ENCODE peak calls at places on chromosomes 1 and 21, in eight cellular contexts. G is neural crest cell, T is GM23338, C is spleen, F is HFF-Myc, P is transverse colon, N is tibial artery, D is OCI-LY7. A is an unnamed sample.

GRCh38 chr1:119744598-119744942 is 24.1 kb downstream of the HMGCS2 start:
- DNase-seq in D (no peak), C (no peak), N (no peak), G (no peak), P (no peak), T (no peak), F (no peak), A (no peak)

GRCh38 chr1:6220236-6220635 is 14.3 kb downstream of the RNF207 start:
- DNase-seq in G (no peak), T (no peak), D (no peak), N (no peak), P (no peak), F (no peak), C (no peak), A (no peak)

GRCh38 chr1:8061210-8061609 is 35.1 kb upstream of the ERRFI1 start:
- DNase-seq in F (no peak), C (no peak), T (no peak), N (peak), P (no peak), D (no peak), G (no peak), A (no peak)

GRCh38 chr1:220956861-220957605 is 77.8 kb downstream of the HLX start:
- DNase-seq in C (no peak), F (peak), G (no peak), N (no peak), D (no peak), T (no peak), P (no peak), A (no peak)

GRCh38 chr1:168430348-168430747 is 113.4 kb downstream of the XCL2 start:
- DNase-seq in C (no peak), F (no peak), D (no peak), P (no peak), N (no peak), T (no peak), G (no peak), A (no peak)

GRCh38 chr1:12601690-12602632 is 16.0 kb downstream of the DHRS3 start:
- DNase-seq in C (no peak), G (no peak), N (no peak), P (no peak), D (no peak), F (peak), T (peak), A (peak)

GRCh38 chr1:152667625-152668024 is 4.4 kb downstream of the LCE2D start:
- DNase-seq in G (no peak), C (no peak), P (no peak), T (no peak), F (no peak), D (no peak), N (no peak), A (no peak)

GRCh38 chr1:2400950-2401649 is 9.5 kb downstream of the RER1 start:
- DNase-seq in F (no peak), N (no peak), P (no peak), D (no peak), G (no peak), T (no peak), C (no peak), A (no peak)

GRCh38 chr1:65503427-65503826 is 83.0 kb downstream of the LEPR start:
- DNase-seq in F (no peak), N (no peak), D (no peak), T (no peak), P (no peak), G (no peak), C (no peak), A (no peak)

GRCh38 chr1:200042437-200043329 is 15.2 kb downstream of the NR5A2 start:
- DNase-seq in D (no peak), T (peak), P (peak), G (no peak), F (no peak), C (no peak), N (no peak), A (peak)

GRCh38 chr1:172915276-172915675 is 135.5 kb downstream of the TNFSF18 start:
- DNase-seq in G (no peak), N (no peak), C (no peak), F (no peak), T (no peak), D (no peak), P (no peak), A (no peak)

GRCh38 chr1:229130028-229130668 is 140.8 kb upstream of the RAB4A start:
- DNase-seq in G (no peak), C (no peak), T (no peak), D (peak), N (no peak), P (peak), F (no peak), A (no peak)

GRCh38 chr21:44454058-44454457 is 1.3 kb upstream of the LRRC3 start:
- DNase-seq in G (no peak), D (no peak), N (no peak), F (no peak), T (no peak), C (no peak), P (no peak), A (no peak)

GRCh38 chr1:240232548-240232947 is 140.9 kb downstream of the FMN2 start:
- DNase-seq in N (no peak), D (no peak), G (no peak), F (no peak), T (no peak), C (no peak), P (no peak), A (no peak)

GRCh38 chr1:6832789-6833188 is 47.5 kb downstream of the CAMTA1 start:
- DNase-seq in C (no peak), G (no peak), F (no peak), D (no peak), N (no peak), T (no peak), P (no peak), A (no peak)

GRCh38 chr1:41811051-41811795 is 107.5 kb downstream of the HIVEP3 start:
- DNase-seq in D (no peak), C (no peak), N (no peak), P (no peak), G (no peak), F (no peak), T (no peak), A (no peak)

GRCh38 chr1:36425791-36426190 is 24.5 kb downstream of the OSCP1 start:
- DNase-seq in G (no peak), F (no peak), P (no peak), N (no peak), T (no peak), D (no peak), C (no peak), A (no peak)

GRCh38 chr1:178725603-178726517 is 816 bp downstream of the RALGPS2 start:
- DNase-seq in G (peak), N (peak), D (peak), T (peak), C (peak), P (peak), F (peak), A (peak)

GRCh38 chr1:111842411-111842810 is 86.7 kb downstream of the DDX20 start:
- DNase-seq in T (no peak), N (no peak), F (no peak), D (no peak), G (no peak), P (no peak), C (no peak), A (no peak)

GRCh38 chr21:15104470-15104869 is 39.7 kb upstream of the NRIP1 start:
- DNase-seq in T (no peak), G (no peak), F (no peak), C (no peak), N (no peak), P (no peak), D (no peak), A (no peak)

GRCh38 chr1:11964656-11965055 is 15.6 kb upstream of the MFN2 start:
- DNase-seq in D (no peak), C (no peak), P (no peak), T (no peak), F (no peak), G (no peak), N (no peak), A (no peak)

GRCh38 chr1:213564215-213564659 is 423.5 kb upstream of the PROX1 start:
- DNase-seq in G (no peak), N (no peak), F (no peak), T (peak), C (no peak), P (peak), D (no peak), A (no peak)
- TF ChIP-seq CTCF in G (peak), N (no peak), F (no peak), T (peak), C (peak), P (peak), D (peak), A (peak)

DNA sequence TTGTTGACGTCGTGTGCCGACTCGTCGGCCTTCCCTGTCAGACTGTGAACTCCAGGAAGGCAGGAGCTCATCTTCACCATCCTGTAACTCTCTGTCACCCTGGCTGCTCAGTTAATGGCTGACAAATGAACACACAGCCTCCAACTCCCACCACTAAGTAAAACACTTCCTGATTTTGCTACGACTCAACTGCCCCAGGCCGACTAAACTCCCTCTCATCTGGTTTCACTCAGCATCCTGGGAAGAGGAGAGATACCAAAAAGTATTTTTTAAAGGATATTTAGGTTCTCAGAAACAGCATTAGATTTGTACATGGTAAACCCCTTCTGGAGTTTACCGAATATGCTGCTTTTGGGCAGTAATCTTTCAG is 18.2 kb upstream of the LHX4 start:
- DNase-seq in C (no peak), P (no peak), D (no peak), T (no peak), F (no peak), N (no peak), G (no peak), A (no peak)
- TF ChIP-seq CTCF in C (no peak), P (no peak), D (no peak), T (no peak), F (no peak), N (no peak), G (no peak), A (no peak)

GRCh38 chr1:58785424-58786058 is 1.7 kb upstream of the JUN start:
- DNase-seq in N (peak), D (peak), C (peak), T (peak), G (peak), P (peak), F (no peak), A (peak)
- TF ChIP-seq CTCF in N (no peak), D (peak), C (no peak), T (no peak), G (peak), P (no peak), F (no peak), A (peak)

GRCh38 chr1:26360051-26360806 is 6.3 kb upstream of the CRYBG2 start:
- DNase-seq in F (no peak), C (no peak), N (no peak), G (peak), P (peak), D (no peak), T (peak), A (peak)
- TF ChIP-seq CTCF in F (no peak), C (no peak), N (no peak), G (peak), P (no peak), D (no peak), T (no peak), A (no peak)

GRCh38 chr1:66607458-66607857 is 73.5 kb downstream of the SGIP1 start:
- DNase-seq in N (no peak), F (no peak), G (no peak), D (peak), C (no peak), T (peak), P (no peak), A (no peak)
- TF ChIP-seq CTCF in N (no peak), F (peak), G (no peak), D (peak), C (no peak), T (peak), P (no peak), A (no peak)

DNA sequence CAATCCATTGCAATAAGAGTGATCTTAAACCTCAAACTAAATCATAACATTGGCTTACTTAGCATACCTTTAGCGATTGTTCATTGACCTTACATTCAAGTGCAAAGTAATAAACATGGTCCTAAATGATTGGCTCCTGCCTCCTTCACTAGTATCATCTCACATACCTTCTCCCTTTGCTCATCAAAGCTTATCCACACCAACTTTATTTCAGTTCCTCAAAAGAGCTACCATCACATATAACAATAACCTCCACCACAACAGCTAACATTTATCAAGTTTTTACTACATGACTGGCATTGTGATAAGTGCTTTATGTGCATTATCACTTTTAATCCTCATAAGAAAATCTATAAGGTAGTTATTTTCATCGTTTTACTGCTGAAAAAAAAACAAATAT is 198.8 kb downstream of the COL24A1 start:
- DNase-seq in N (no peak), T (no peak), F (no peak), P (no peak), G (no peak), D (no peak), C (no peak), A (no peak)
- TF ChIP-seq CTCF in N (no peak), T (no peak), F (no peak), P (no peak), G (no peak), D (no peak), C (no peak), A (no peak)

DNA sequence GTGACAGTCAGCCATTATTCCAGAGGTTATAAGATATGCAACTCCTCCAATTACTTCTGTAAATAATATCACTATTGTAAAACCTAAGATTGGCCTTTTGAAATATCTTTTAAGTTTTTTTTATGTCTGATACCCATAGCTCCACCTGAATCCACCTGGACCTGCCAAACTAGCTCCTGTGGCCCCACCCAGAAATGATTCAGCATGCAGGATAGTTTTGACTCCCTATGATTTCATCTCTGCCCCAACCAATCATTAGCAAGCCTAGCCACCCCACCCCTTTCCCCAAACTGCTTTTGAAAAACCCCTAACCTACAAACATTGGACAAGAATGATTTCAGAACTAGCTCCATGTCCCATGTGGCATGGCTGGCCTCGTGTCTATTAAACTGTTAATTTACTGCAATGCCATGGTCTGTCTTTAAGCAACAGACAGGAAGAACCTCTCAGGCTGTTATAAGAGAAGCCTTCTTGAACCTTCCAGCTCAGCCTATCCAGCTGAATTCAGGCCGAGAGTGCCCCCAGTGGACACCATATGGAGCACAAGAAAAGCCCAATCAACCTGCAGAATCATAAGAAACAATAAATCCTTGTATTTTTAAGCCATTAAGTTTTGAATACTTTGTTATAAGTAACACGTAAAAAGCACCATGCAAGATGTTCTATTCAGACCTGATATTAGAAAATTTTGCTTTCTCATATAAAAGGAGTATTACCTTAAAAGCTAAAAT is 263.0 kb upstream of the ZRANB2 start:
- DNase-seq in C (no peak), P (no peak), N (no peak), D (peak), T (peak), G (no peak), F (no peak), A (no peak)
- TF ChIP-seq CTCF in C (no peak), P (no peak), N (no peak), D (peak), T (peak), G (peak), F (peak), A (no peak)